ENCODE peak calls at places on chromosome 9, in six cellular contexts. K, C, A, I, R and Y are unnamed samples.

GRCh38 chr9:24464321-24464951 is 81.3 kb downstream of the IZUMO3 start:
- DNase-seq in K (no peak), C (no peak), A (no peak), I (no peak), R (no peak), Y (no peak)

GRCh38 chr9:86413966-86414880 is 60.0 kb upstream of the TUT7 start:
- DNase-seq in K (no peak), C (peak), A (no peak), I (no peak), R (no peak), Y (no peak)

GRCh38 chr9:30201024-30201423 is 2183.4 kb upstream of the ACO1 start:
- DNase-seq in K (no peak), C (no peak), A (no peak), I (no peak), R (no peak), Y (no peak)

GRCh38 chr9:108933231-108933630 is 693 bp downstream of the ELP1 start:
- DNase-seq in K (no peak), C (no peak), A (no peak), I (no peak), R (no peak), Y (no peak)

GRCh38 chr9:127903557-127904475 is 4.4 kb upstream of the ST6GALNAC6 start:
- DNase-seq in K (peak), C (no peak), A (no peak), I (peak), R (peak), Y (no peak)

GRCh38 chr9:36874921-36875320 is 159.1 kb downstream of the PAX5 start:
- DNase-seq in K (no peak), C (no peak), A (no peak), I (no peak), R (no peak), Y (no peak)

GRCh38 chr9:37976714-37977477 is 73.0 kb upstream of the SLC25A51 start:
- DNase-seq in K (no peak), C (no peak), A (peak), I (no peak), R (no peak), Y (peak)

GRCh38 chr9:96256800-96257199 is 45.2 kb downstream of the HSD17B3 start:
- DNase-seq in K (no peak), C (no peak), A (no peak), I (no peak), R (no peak), Y (no peak)

GRCh38 chr9:124684140-124684539 is 87.0 kb downstream of the NR6A1 start:
- DNase-seq in K (no peak), C (no peak), A (no peak), I (no peak), R (no peak), Y (no peak)

GRCh38 chr9:126524353-126525077 is 89.2 kb upstream of the LMX1B start:
- DNase-seq in K (no peak), C (no peak), A (no peak), I (no peak), R (no peak), Y (no peak)

GRCh38 chr9:109286571-109286977 is 34.3 kb downstream of the EPB41L4B start:
- DNase-seq in K (no peak), C (peak), A (no peak), I (no peak), R (no peak), Y (no peak)

GRCh38 chr9:2039294-2040180 is 24.4 kb downstream of the SMARCA2 start:
- DNase-seq in K (no peak), C (no peak), A (no peak), I (no peak), R (no peak), Y (no peak)

GRCh38 chr9:86868611-86869010 is 78.7 kb downstream of the GAS1 start:
- DNase-seq in K (no peak), C (no peak), A (no peak), I (no peak), R (no peak), Y (no peak)

GRCh38 chr9:94912700-94913249 is 186.3 kb downstream of the AOPEP start:
- DNase-seq in K (no peak), C (peak), A (peak), I (no peak), R (peak), Y (no peak)
- TF ChIP-seq POLR2A in K (no peak), C (no peak), A (no peak), I (no peak), R (no peak), Y (no peak)

GRCh38 chr9:10613413-10613812 is 611 bp upstream of the PTPRD start:
- DNase-seq in K (no peak), C (no peak), A (no peak), I (no peak), R (no peak), Y (no peak)
- H3K4me3 ChIP-seq in K (peak), C (peak), A (no peak), I (peak), R (peak), Y (peak)

GRCh38 chr9:35071814-35072460 is 488 bp downstream of the VCP start:
- DNase-seq in K (peak), C (peak), A (peak), I (peak), R (peak), Y (peak)
- TF ChIP-seq POLR2A in K (peak), C (no peak), A (no peak), I (no peak), R (no peak), Y (peak)

GRCh38 chr9:129351058-129351641 is 173.1 kb upstream of the IER5L start:
- DNase-seq in K (no peak), C (no peak), A (no peak), I (no peak), R (no peak), Y (no peak)

GRCh38 chr9:129351642-129352151 is 173.6 kb upstream of the IER5L start:
- DNase-seq in K (no peak), C (no peak), A (no peak), I (no peak), R (no peak), Y (no peak)

GRCh38 chr9:129350143-129350935 is 172.3 kb upstream of the IER5L start:
- DNase-seq in K (no peak), C (no peak), A (no peak), I (no peak), R (no peak), Y (no peak)

GRCh38 chr9:129353697-129354336 is 175.8 kb upstream of the IER5L start:
- DNase-seq in K (no peak), C (no peak), A (no peak), I (no peak), R (no peak), Y (no peak)

GRCh38 chr9:129352157-129352870 is 174.3 kb upstream of the IER5L start:
- DNase-seq in K (no peak), C (no peak), A (no peak), I (no peak), R (no peak), Y (no peak)
- H3K4me3 ChIP-seq in K (peak), C (peak), A (peak), I (peak), R (no peak), Y (peak)

GRCh38 chr9:33161011-33161588 is 6.0 kb downstream of the B4GALT1 start:
- DNase-seq in K (peak), C (peak), A (peak), I (peak), R (peak), Y (peak)

GRCh38 chr9:33159058-33159759 is 7.9 kb downstream of the B4GALT1 start:
- DNase-seq in K (peak), C (peak), A (peak), I (no peak), R (peak), Y (no peak)

GRCh38 chr9:33157960-33158359 is 9.2 kb downstream of the B4GALT1 start:
- DNase-seq in K (no peak), C (no peak), A (peak), I (no peak), R (peak), Y (no peak)

GRCh38 chr9:33159760-33160127 is 7.4 kb downstream of the B4GALT1 start:
- DNase-seq in K (peak), C (peak), A (peak), I (peak), R (peak), Y (peak)

GRCh38 chr9:33158555-33159057 is 8.5 kb downstream of the B4GALT1 start:
- DNase-seq in K (no peak), C (no peak), A (no peak), I (no peak), R (peak), Y (no peak)
- TF ChIP-seq POLR2A in K (no peak), C (no peak), A (no peak), I (no peak), R (no peak), Y (no peak)